ENCODE peak calls at places on chromosomes 3 and 15, in five cellular contexts. Z is HepG2, B is K562, C is IMR-90, H is GM12878. S is an unnamed sample.
A peak's percentile ranks its signal among the peaks of the same experiment; 100 is the strongest.

GRCh38 chr3:55500555-55501340 is 13.6 kb upstream of the WNT5A start:
- DNase-seq in Z (no peak), B (no peak), C (peak; percentile 60), H (no peak), S (no peak)

GRCh38 chr3:30632065-30632464 is 25.7 kb downstream of the TGFBR2 start:
- DNase-seq in Z (no peak), B (no peak), C (no peak), H (no peak), S (no peak)

GRCh38 chr3:197028711-197029510 is 706 bp downstream of the MELTF start:
- DNase-seq in Z (no peak), B (peak; percentile 63), C (no peak), H (no peak), S (peak; percentile 74)

GRCh38 chr3:52052831-52053306 is 3.5 kb downstream of the DUSP7 start:
- DNase-seq in Z (peak; percentile 53), B (peak; percentile 50), C (peak; percentile 77), H (peak; percentile 36), S (peak; percentile 76)

GRCh38 chr3:117128876-117129275 is 419.3 kb downstream of the TUSC7 start:
- DNase-seq in Z (no peak), B (no peak), C (no peak), H (no peak), S (no peak)

GRCh38 chr3:34843479-34843870 is 795.9 kb upstream of the ARPP21 start:
- DNase-seq in Z (no peak), B (no peak), C (no peak), H (no peak), S (no peak)

GRCh38 chr3:86547697-86548096 is 443.3 kb downstream of the VGLL3 start:
- DNase-seq in Z (no peak), B (no peak), C (no peak), H (no peak), S (no peak)

GRCh38 chr15:96462768-96463167 is 132.3 kb downstream of the NR2F2 start:
- DNase-seq in Z (no peak), B (no peak), C (peak; percentile 15), H (no peak), S (no peak)

GRCh38 chr3:11021611-11022011 is 29.1 kb downstream of the SLC6A1 start:
- DNase-seq in Z (no peak), B (no peak), C (no peak), H (no peak), S (no peak)

GRCh38 chr3:119352863-119353527 is 58.8 kb downstream of the ARHGAP31 start:
- DNase-seq in Z (peak; percentile 43), B (no peak), C (peak; percentile 89), H (no peak), S (no peak)

GRCh38 chr3:21524113-21524512 is 226.9 kb downstream of the ZNF385D start:
- DNase-seq in Z (no peak), B (no peak), C (no peak), H (no peak), S (peak; percentile 10)

GRCh38 chr3:23805881-23806321 is at the start of gene UBE2E1:
- DNase-seq in Z (peak; percentile 38), B (peak; percentile 80), C (peak; percentile 72), H (no peak), S (peak; percentile 83)

GRCh38 chr15:95208988-95209387 is 977.6 kb downstream of the MCTP2 start:
- DNase-seq in Z (no peak), B (no peak), C (peak; percentile 31), H (no peak), S (no peak)

GRCh38 chr3:52694528-52695189 is 8.8 kb downstream of the GNL3 start:
- DNase-seq in Z (no peak), B (peak; percentile 15), C (no peak), H (no peak), S (no peak)

GRCh38 chr15:70789213-70789612 is 25.9 kb upstream of the UACA start:
- DNase-seq in Z (no peak), B (no peak), C (peak; percentile 66), H (no peak), S (no peak)

GRCh38 chr15:49876401-49877038 is 242.5 kb downstream of the ATP8B4 start:
- DNase-seq in Z (no peak), B (peak; percentile 8), C (no peak), H (no peak), S (no peak)

GRCh38 chr3:183306798-183307671 is 54.0 kb downstream of the B3GNT5 start:
- DNase-seq in Z (no peak), B (peak; percentile 53), C (peak; percentile 62), H (peak; percentile 21), S (no peak)

GRCh38 chr3:54343495-54343894 is 221.1 kb downstream of the CACNA2D3 start:
- DNase-seq in Z (no peak), B (no peak), C (no peak), H (no peak), S (no peak)

GRCh38 chr3:13265507-13265906 is 154.6 kb downstream of the NUP210 start:
- DNase-seq in Z (no peak), B (no peak), C (no peak), H (no peak), S (no peak)

GRCh38 chr15:79919090-79919748 is 22.4 kb upstream of the MTHFS start:
- DNase-seq in Z (no peak), B (no peak), C (no peak), H (no peak), S (no peak)

GRCh38 chr15:69943637-69944036 is 154.1 kb downstream of the TLE3 start:
- DNase-seq in Z (no peak), B (no peak), C (no peak), H (no peak), S (no peak)

DNA sequence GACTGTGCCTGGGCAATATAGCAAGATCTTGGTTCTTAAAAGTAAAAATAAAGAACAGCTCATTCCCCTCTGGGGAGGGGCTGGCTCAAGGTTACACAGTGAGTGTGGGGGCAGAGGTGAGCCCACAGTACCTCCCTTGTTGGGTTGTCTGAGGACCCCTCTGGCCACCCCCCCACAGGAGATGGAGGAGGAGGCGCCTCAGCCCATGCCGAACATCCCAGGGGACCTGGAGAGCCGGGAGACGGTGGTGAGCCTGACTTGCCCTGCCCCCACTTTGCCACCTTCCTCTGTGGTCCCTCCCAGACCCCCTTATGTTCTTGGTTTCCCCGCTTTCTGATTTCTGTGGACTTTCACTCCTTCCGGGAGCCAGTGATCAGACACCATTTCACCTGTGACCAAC is 28.7 kb downstream of the NGRN start:
- DNase-seq in Z (no peak), B (no peak), C (no peak), H (no peak), S (no peak)
- TF ChIP-seq MXI1 in Z (no peak), B (no peak), C (no peak), H (no peak), S (no peak)

GRCh38 chr3:32685604-32686185 is 707 bp downstream of the CNOT10 start:
- DNase-seq in Z (peak; percentile 9), B (no peak), C (peak; percentile 13), H (no peak), S (no peak)
- TF ChIP-seq MXI1 in Z (no peak), B (no peak), C (no peak), H (no peak), S (no peak)

DNA sequence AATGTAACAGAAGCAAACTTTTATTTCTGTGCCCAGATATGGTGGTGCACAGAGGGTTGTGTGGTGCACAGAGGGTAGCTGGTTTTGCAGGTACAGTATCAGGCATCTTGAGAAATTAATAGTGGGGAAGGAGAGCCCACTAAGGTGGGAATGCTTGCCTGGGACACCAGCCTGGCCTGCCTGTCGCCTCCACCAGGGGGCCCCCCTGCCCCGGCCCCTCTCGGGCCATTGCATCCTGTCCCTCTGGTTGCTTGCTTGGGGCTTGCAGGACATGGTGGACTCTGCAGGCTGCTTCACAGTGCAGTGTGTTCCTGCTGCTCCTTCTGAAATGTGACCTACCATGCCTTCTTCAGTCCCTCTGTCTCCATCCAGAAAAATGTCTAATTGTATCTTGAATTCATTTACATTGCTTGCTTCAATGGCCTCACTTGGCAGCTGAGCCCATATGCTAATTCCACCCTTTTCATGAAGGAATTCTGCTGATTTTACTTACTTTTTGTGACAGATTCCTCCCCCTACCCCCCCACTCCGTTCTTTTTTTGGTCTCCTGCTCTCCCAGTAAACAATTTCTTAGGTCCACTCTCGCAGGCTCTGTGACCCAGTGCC is 73.6 kb downstream of the EEFSEC start:
- DNase-seq in Z (peak; percentile 31), B (peak; percentile 82), C (peak; percentile 7), H (no peak), S (peak; percentile 77)
- TF ChIP-seq MXI1 in Z (no peak), B (no peak), C (no peak), H (no peak), S (no peak)

GRCh38 chr3:43388909-43389308 is 102.6 kb downstream of the SNRK start:
- DNase-seq in Z (no peak), B (no peak), C (no peak), H (no peak), S (no peak)

GRCh38 chr3:43391621-43392020 is 105.3 kb downstream of the SNRK start:
- DNase-seq in Z (no peak), B (no peak), C (no peak), H (no peak), S (no peak)

GRCh38 chr3:43388188-43388587 is 101.8 kb downstream of the SNRK start:
- DNase-seq in Z (no peak), B (no peak), C (no peak), H (no peak), S (no peak)

GRCh38 chr3:43390255-43390588 is 103.9 kb downstream of the SNRK start:
- DNase-seq in Z (no peak), B (no peak), C (no peak), H (no peak), S (no peak)

DNA sequence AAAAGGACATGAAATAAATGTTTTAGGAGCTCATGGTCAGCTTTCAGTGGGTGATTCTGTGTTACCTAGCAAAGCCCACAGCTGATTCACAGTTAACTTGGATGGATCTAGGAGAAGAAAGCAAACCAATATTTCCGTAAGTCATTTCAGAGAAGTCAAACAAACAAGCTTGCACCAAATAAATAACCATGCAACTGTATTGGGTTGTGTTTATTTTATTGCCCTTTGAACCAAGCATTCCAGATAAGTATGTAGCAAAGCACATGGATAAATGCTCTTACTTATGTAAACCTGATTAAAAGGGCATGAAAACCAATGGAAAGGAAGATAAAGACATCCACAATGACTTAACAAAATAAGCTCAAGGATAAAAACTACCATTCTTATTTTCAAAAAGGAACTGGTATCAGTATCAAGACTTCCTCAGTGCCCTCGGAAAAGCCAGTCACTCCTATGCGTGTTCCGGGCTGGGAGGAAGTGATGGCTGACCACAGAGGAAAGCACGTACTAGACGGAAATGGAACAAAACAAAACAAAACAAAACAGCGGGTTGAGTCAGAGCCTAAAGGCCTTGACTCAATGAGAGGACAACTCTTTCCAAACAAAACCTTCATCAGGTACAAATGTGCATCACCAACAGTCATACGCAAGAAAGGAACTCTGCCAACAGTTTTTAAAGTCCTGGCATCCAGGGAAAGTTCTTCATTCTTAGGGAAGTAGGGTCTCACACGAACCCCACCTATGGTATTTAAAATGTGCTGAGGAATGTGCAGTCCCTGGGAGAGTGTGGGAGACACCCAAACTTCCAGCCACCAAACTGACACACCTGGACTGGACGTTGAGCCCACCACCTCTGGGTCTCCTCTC is 103.3 kb downstream of the SNRK start:
- DNase-seq in Z (peak; percentile 30), B (no peak), C (peak; percentile 88), H (peak; percentile 19), S (no peak)
- TF ChIP-seq MXI1 in Z (no peak), B (no peak), C (no peak), H (no peak), S (no peak)